ENCODE peak calls at places on chromosome 12, in five cellular contexts. A is HS-5, C is Calu3, J is heart right ventricle, O is myocyte. U is an unnamed sample.

GRCh38 chr12:11650697-11651281 is 1.3 kb downstream of the ETV6 start:
- DNase-seq in A (no peak), C (no peak), J (no peak), O (peak), U (no peak)

GRCh38 chr12:91381309-91381804 is 198.7 kb upstream of the DCN start:
- DNase-seq in A (peak), C (peak), J (peak), O (peak), U (peak)

GRCh38 chr12:88108021-88108420 is 33.9 kb downstream of the CEP290 start:
- DNase-seq in A (peak), C (no peak), J (no peak), O (no peak), U (no peak)

GRCh38 chr12:30440826-30441602 is 254.7 kb downstream of the IPO8 start:
- DNase-seq in A (no peak), C (peak), J (no peak), O (peak), U (no peak)

GRCh38 chr12:12903642-12904609 is 12.6 kb downstream of the GPRC5A start:
- DNase-seq in A (no peak), C (peak), J (no peak), O (no peak), U (no peak)

GRCh38 chr12:18651525-18651924 is 86.3 kb downstream of the PLCZ1 start:
- DNase-seq in A (no peak), C (no peak), J (no peak), O (no peak), U (no peak)

GRCh38 chr12:103928736-103929050 is 1.5 kb upstream of the HSP90B1 start:
- DNase-seq in A (no peak), C (no peak), J (peak), O (no peak), U (no peak)

GRCh38 chr12:108768591-108769500 is 37.5 kb upstream of the CORO1C start:
- DNase-seq in A (no peak), C (peak), J (peak), O (no peak), U (no peak)

GRCh38 chr12:25801621-25802243 is 156.8 kb upstream of the RASSF8 start:
- DNase-seq in A (no peak), C (no peak), J (no peak), O (no peak), U (no peak)

GRCh38 chr12:117063162-117063911 is 35.9 kb downstream of the TESC start:
- DNase-seq in A (no peak), C (no peak), J (no peak), O (no peak), U (no peak)

U was measured in kidney epithelial cell.